ENCODE peak calls at places on chromosomes 5 and 9, in ten cellular contexts. One of them, this sample, is unnamed.

GRCh38 chr5:124718376-124718775 is 28.1 kb downstream of the ZNF608 start:
- DNase-seq in IMR-90: no peak
- DNase-seq in H1: no peak
- DNase-seq in OCI-LY7: no peak
- DNase-seq in PC-9: peak
- DNase-seq in heart right ventricle: no peak
- DNase-seq in Peyer's patch: no peak
- DNase-seq in tibial nerve: no peak
- DNase-seq in A549: no peak
- DNase-seq in iPS DF 6.9: no peak
- DNase-seq in this sample: no peak

GRCh38 chr5:52580921-52581320 is 206.8 kb upstream of the ITGA1 start:
- DNase-seq in PC-9: no peak
- DNase-seq in IMR-90: peak
- DNase-seq in iPS DF 6.9: no peak
- DNase-seq in A549: no peak
- DNase-seq in tibial nerve: no peak
- DNase-seq in Peyer's patch: no peak
- DNase-seq in heart right ventricle: peak
- DNase-seq in OCI-LY7: no peak
- DNase-seq in H1: no peak
- DNase-seq in this sample: no peak

GRCh38 chr5:33470544-33470943 is 29.8 kb downstream of the TARS1 start:
- DNase-seq in A549: peak
- DNase-seq in iPS DF 6.9: no peak
- DNase-seq in heart right ventricle: no peak
- DNase-seq in PC-9: no peak
- DNase-seq in H1: no peak
- DNase-seq in tibial nerve: peak
- DNase-seq in IMR-90: peak
- DNase-seq in Peyer's patch: no peak
- DNase-seq in OCI-LY7: peak
- DNase-seq in this sample: no peak

GRCh38 chr5:143372187-143372829 is 31.2 kb downstream of the NR3C1 start:
- DNase-seq in heart right ventricle: no peak
- DNase-seq in tibial nerve: no peak
- DNase-seq in A549: no peak
- DNase-seq in PC-9: no peak
- DNase-seq in IMR-90: peak
- DNase-seq in H1: no peak
- DNase-seq in iPS DF 6.9: no peak
- DNase-seq in OCI-LY7: no peak
- DNase-seq in Peyer's patch: no peak
- DNase-seq in this sample: no peak

GRCh38 chr5:111143910-111144309 is 51.8 kb downstream of the WDR36 start:
- DNase-seq in PC-9: no peak
- DNase-seq in H1: no peak
- DNase-seq in tibial nerve: peak
- DNase-seq in heart right ventricle: peak
- DNase-seq in iPS DF 6.9: no peak
- DNase-seq in IMR-90: peak
- DNase-seq in Peyer's patch: no peak
- DNase-seq in OCI-LY7: no peak
- DNase-seq in A549: no peak
- DNase-seq in this sample: no peak

GRCh38 chr5:20113930-20114329 is 125.9 kb upstream of the CDH18 start:
- DNase-seq in IMR-90: no peak
- DNase-seq in iPS DF 6.9: no peak
- DNase-seq in A549: no peak
- DNase-seq in tibial nerve: no peak
- DNase-seq in Peyer's patch: no peak
- DNase-seq in heart right ventricle: no peak
- DNase-seq in PC-9: no peak
- DNase-seq in OCI-LY7: no peak
- DNase-seq in H1: no peak
- DNase-seq in this sample: no peak

GRCh38 chr5:14663734-14664269 is 716 bp upstream of the OTULIN start:
- DNase-seq in H1: no peak
- DNase-seq in OCI-LY7: peak
- DNase-seq in PC-9: no peak
- DNase-seq in iPS DF 6.9: no peak
- DNase-seq in tibial nerve: peak
- DNase-seq in heart right ventricle: no peak
- DNase-seq in A549: no peak
- DNase-seq in IMR-90: no peak
- DNase-seq in Peyer's patch: no peak
- DNase-seq in this sample: no peak

GRCh38 chr5:54309751-54310432 is 481 bp downstream of the ARL15 start:
- DNase-seq in IMR-90: peak
- DNase-seq in iPS DF 6.9: no peak
- DNase-seq in A549: peak
- DNase-seq in PC-9: no peak
- DNase-seq in Peyer's patch: peak
- DNase-seq in tibial nerve: peak
- DNase-seq in OCI-LY7: peak
- DNase-seq in heart right ventricle: peak
- DNase-seq in H1: no peak
- DNase-seq in this sample: peak

GRCh38 chr5:468401-468800 is 25.4 kb downstream of the EXOC3 start:
- DNase-seq in A549: no peak
- DNase-seq in iPS DF 6.9: no peak
- DNase-seq in heart right ventricle: peak
- DNase-seq in Peyer's patch: peak
- DNase-seq in OCI-LY7: no peak
- DNase-seq in tibial nerve: no peak
- DNase-seq in H1: no peak
- DNase-seq in PC-9: no peak
- DNase-seq in IMR-90: no peak
- DNase-seq in this sample: no peak

GRCh38 chr9:134377976-134378375 is 51.7 kb downstream of the RXRA start:
- DNase-seq in Peyer's patch: peak
- DNase-seq in tibial nerve: no peak
- DNase-seq in heart right ventricle: peak
- DNase-seq in A549: peak
- DNase-seq in PC-9: peak
- DNase-seq in OCI-LY7: no peak
- DNase-seq in iPS DF 6.9: no peak
- DNase-seq in IMR-90: no peak
- DNase-seq in H1: no peak
- DNase-seq in this sample: no peak

GRCh38 chr9:108434502-108434901 is 421.3 kb downstream of the ACTL7B start:
- DNase-seq in tibial nerve: no peak
- DNase-seq in H1: no peak
- DNase-seq in OCI-LY7: no peak
- DNase-seq in Peyer's patch: no peak
- DNase-seq in heart right ventricle: no peak
- DNase-seq in A549: no peak
- DNase-seq in PC-9: no peak
- DNase-seq in IMR-90: peak
- DNase-seq in iPS DF 6.9: no peak
- DNase-seq in this sample: no peak

GRCh38 chr5:43555895-43556606 is 826 bp downstream of the PAIP1 start:
- DNase-seq in iPS DF 6.9: peak
- DNase-seq in H1: peak
- DNase-seq in Peyer's patch: peak
- DNase-seq in OCI-LY7: peak
- DNase-seq in tibial nerve: peak
- DNase-seq in heart right ventricle: peak
- DNase-seq in IMR-90: peak
- DNase-seq in PC-9: no peak
- DNase-seq in A549: peak
- DNase-seq in this sample: peak

GRCh38 chr9:96486351-96487029 is 36.5 kb downstream of the HABP4 start:
- DNase-seq in heart right ventricle: peak
- DNase-seq in tibial nerve: peak
- DNase-seq in OCI-LY7: no peak
- DNase-seq in IMR-90: peak
- DNase-seq in A549: no peak
- DNase-seq in H1: no peak
- DNase-seq in PC-9: no peak
- DNase-seq in Peyer's patch: no peak
- DNase-seq in iPS DF 6.9: no peak
- DNase-seq in this sample: no peak

GRCh38 chr5:79086116-79086515 is 16.5 kb downstream of the BHMT2 start:
- DNase-seq in iPS DF 6.9: no peak
- DNase-seq in tibial nerve: no peak
- DNase-seq in PC-9: no peak
- DNase-seq in OCI-LY7: no peak
- DNase-seq in H1: no peak
- DNase-seq in A549: no peak
- DNase-seq in heart right ventricle: no peak
- DNase-seq in IMR-90: no peak
- DNase-seq in Peyer's patch: no peak
- DNase-seq in this sample: no peak

GRCh38 chr5:78162253-78162862 is 132.1 kb downstream of the AP3B1 start:
- DNase-seq in iPS DF 6.9: no peak
- DNase-seq in A549: peak
- DNase-seq in tibial nerve: no peak
- DNase-seq in Peyer's patch: no peak
- DNase-seq in PC-9: no peak
- DNase-seq in H1: no peak
- DNase-seq in OCI-LY7: peak
- DNase-seq in heart right ventricle: no peak
- DNase-seq in IMR-90: peak
- DNase-seq in this sample: no peak

DNA sequence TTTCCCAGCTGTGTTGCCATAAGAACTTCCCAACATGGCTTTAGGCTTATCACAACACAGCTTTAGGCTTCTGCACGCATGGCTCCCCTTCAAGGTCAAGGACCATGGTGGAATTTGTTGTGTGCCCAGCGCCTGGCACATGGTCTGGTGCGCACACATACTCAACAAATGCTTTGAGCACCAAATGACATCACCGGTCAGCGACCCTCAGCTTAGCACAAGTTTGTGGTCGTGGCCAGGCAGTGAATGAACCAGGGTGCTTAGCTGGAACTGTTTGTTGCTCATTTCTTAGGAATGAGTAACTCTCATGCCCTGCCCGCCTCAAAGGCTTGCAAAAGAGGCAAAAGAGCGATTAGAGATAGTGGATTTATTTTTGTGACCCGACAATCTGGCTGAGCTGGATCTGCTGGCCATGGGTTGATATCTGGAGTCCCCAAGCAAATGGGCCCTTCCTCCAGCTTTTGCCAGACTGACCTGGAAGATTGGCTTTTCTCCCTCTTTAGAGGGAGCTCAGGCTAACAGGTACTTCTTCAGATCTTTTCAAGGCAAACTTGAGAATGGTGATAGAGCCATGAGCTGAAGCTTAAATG is 58.9 kb downstream of the DAP start:
- DNase-seq in IMR-90: peak
- DNase-seq in Peyer's patch: no peak
- DNase-seq in PC-9: peak
- DNase-seq in tibial nerve: no peak
- DNase-seq in A549: no peak
- DNase-seq in iPS DF 6.9: no peak
- DNase-seq in H1: no peak
- DNase-seq in heart right ventricle: no peak
- DNase-seq in OCI-LY7: no peak
- DNase-seq in this sample: no peak
- H3K27ac ChIP-seq in IMR-90: peak
- H3K27ac ChIP-seq in Peyer's patch: no peak
- H3K27ac ChIP-seq in PC-9: peak
- H3K27ac ChIP-seq in tibial nerve: peak
- H3K27ac ChIP-seq in A549: no peak
- H3K27ac ChIP-seq in iPS DF 6.9: no peak
- H3K27ac ChIP-seq in H1: no peak
- H3K27ac ChIP-seq in heart right ventricle: peak
- H3K27ac ChIP-seq in OCI-LY7: no peak
- H3K27ac ChIP-seq in this sample: no peak

GRCh38 chr5:123429993-123430392 is 6.8 kb upstream of the CEP120 start:
- DNase-seq in OCI-LY7: no peak
- DNase-seq in H1: no peak
- DNase-seq in iPS DF 6.9: no peak
- DNase-seq in IMR-90: peak
- DNase-seq in Peyer's patch: no peak
- DNase-seq in heart right ventricle: no peak
- DNase-seq in PC-9: peak
- DNase-seq in A549: no peak
- DNase-seq in tibial nerve: no peak
- DNase-seq in this sample: no peak
- H3K27ac ChIP-seq in OCI-LY7: no peak
- H3K27ac ChIP-seq in H1: no peak
- H3K27ac ChIP-seq in iPS DF 6.9: no peak
- H3K27ac ChIP-seq in IMR-90: peak
- H3K27ac ChIP-seq in Peyer's patch: no peak
- H3K27ac ChIP-seq in heart right ventricle: no peak
- H3K27ac ChIP-seq in PC-9: peak
- H3K27ac ChIP-seq in A549: peak
- H3K27ac ChIP-seq in tibial nerve: no peak
- H3K27ac ChIP-seq in this sample: no peak

DNA sequence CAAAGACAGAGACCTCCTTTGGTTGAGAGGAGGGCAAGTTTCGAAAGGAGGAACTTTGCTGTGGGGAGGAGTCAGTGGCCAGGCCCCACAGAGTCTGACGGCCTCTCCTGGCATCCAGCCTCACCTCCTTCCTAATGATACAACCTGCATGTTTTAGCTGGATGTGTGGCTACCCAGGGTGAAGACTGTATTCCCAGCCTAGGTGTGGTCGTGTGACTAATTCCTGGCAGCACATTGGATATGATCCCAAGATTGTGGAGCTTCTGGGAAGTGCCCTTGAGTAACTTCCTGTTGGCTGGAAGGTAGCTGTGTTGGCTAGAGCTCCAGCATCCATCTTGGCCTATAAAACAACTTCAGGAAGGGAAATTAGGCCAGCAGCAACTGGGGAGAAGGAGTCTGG is 19.0 kb upstream of the LPCAT1 start:
- DNase-seq in IMR-90: no peak
- DNase-seq in Peyer's patch: peak
- DNase-seq in heart right ventricle: no peak
- DNase-seq in iPS DF 6.9: no peak
- DNase-seq in H1: no peak
- DNase-seq in A549: peak
- DNase-seq in PC-9: peak
- DNase-seq in OCI-LY7: no peak
- DNase-seq in tibial nerve: peak
- DNase-seq in this sample: no peak
- H3K27ac ChIP-seq in IMR-90: no peak
- H3K27ac ChIP-seq in Peyer's patch: no peak
- H3K27ac ChIP-seq in heart right ventricle: peak
- H3K27ac ChIP-seq in iPS DF 6.9: no peak
- H3K27ac ChIP-seq in H1: no peak
- H3K27ac ChIP-seq in A549: peak
- H3K27ac ChIP-seq in PC-9: no peak
- H3K27ac ChIP-seq in OCI-LY7: no peak
- H3K27ac ChIP-seq in tibial nerve: peak
- H3K27ac ChIP-seq in this sample: no peak

DNA sequence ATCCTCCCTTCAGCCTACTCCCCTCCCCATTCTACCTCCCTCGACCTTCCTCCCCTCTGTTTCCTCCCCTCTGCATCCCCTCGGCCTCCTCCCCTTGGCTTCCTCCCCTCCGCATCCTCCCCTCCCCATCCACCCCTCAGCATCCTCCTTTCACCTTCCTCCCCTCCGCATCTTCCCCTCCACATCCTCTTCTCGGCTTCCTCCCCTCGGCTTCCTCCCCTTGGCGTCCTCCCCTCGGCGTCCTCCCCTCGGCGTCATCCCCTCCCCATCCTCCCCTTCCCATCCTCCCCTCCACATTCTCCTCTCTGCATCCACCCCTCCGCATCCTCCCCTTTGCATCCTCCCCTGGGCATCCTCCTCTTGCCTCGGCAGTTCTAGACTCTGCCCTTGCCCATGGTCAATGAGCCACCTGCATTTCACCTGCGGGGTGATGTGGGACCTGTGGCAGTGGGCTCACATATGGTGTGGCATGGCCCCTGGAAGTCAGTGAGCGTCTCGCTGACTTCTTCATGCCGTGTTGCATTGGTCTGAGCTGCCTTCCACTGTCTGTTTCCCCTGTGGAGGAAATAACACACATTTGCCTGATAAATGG is 113.0 kb downstream of the WNK2 start:
- DNase-seq in iPS DF 6.9: no peak
- DNase-seq in tibial nerve: no peak
- DNase-seq in IMR-90: no peak
- DNase-seq in OCI-LY7: no peak
- DNase-seq in PC-9: no peak
- DNase-seq in H1: no peak
- DNase-seq in A549: no peak
- DNase-seq in heart right ventricle: no peak
- DNase-seq in Peyer's patch: no peak
- DNase-seq in this sample: no peak
- H3K27ac ChIP-seq in iPS DF 6.9: no peak
- H3K27ac ChIP-seq in tibial nerve: no peak
- H3K27ac ChIP-seq in IMR-90: no peak
- H3K27ac ChIP-seq in OCI-LY7: peak
- H3K27ac ChIP-seq in PC-9: no peak
- H3K27ac ChIP-seq in H1: no peak
- H3K27ac ChIP-seq in A549: no peak
- H3K27ac ChIP-seq in heart right ventricle: no peak
- H3K27ac ChIP-seq in Peyer's patch: no peak
- H3K27ac ChIP-seq in this sample: no peak